ENCODE peak calls at places on chromosomes 3 and 15, in six cellular contexts. O is RWPE1, W is psoas muscle, D is cardiac muscle cell, H is A549, E is lower lobe of right lung. Z is an unnamed sample.
A peak's percentile ranks its signal among the peaks of the same experiment; 100 is the strongest.

GRCh38 chr15:89167267-89168176 is 53.9 kb downstream of the RLBP1 start:
- DNase-seq in W (peak; percentile 71), O (peak; percentile 81), H (peak; percentile 44), E (no peak), D (peak; percentile 53), Z (no peak)

GRCh38 chr3:162770556-162770955 is 1273.9 kb downstream of the OTOL1 start:
- DNase-seq in E (no peak), H (no peak), D (peak; percentile 53), O (no peak), W (no peak), Z (no peak)

GRCh38 chr15:100842756-100843730 is 36.6 kb upstream of the ALDH1A3 start:
- DNase-seq in O (no peak), E (no peak), H (no peak), W (no peak), D (peak; percentile 56), Z (no peak)

GRCh38 chr3:150253622-150254021 is 154.5 kb upstream of the TSC22D2 start:
- DNase-seq in W (no peak), D (no peak), O (no peak), E (no peak), H (no peak), Z (no peak)

GRCh38 chr3:168877899-168878298 is 782.2 kb upstream of the GOLIM4 start:
- DNase-seq in W (no peak), E (no peak), D (no peak), O (peak; percentile 42), H (no peak), Z (no peak)

GRCh38 chr15:79209116-79209515 is 73.4 kb upstream of the ANKRD34C start:
- DNase-seq in W (no peak), O (no peak), D (no peak), E (no peak), H (no peak), Z (no peak)

GRCh38 chr3:15797600-15798303 is at the start of gene ANKRD28:
- DNase-seq in O (peak; percentile 42), W (no peak), H (peak; percentile 89), E (no peak), D (peak; percentile 95), Z (no peak)

GRCh38 chr3:123194552-123194951 is 7.2 kb upstream of the SEC22A start:
- DNase-seq in D (peak; percentile 41), O (no peak), H (peak; percentile 54), E (no peak), W (no peak), Z (no peak)

GRCh38 chr3:81451611-81452010 is 309.8 kb downstream of the GBE1 start:
- DNase-seq in O (no peak), E (no peak), H (no peak), D (peak; percentile 72), W (no peak), Z (no peak)

GRCh38 chr3:18847583-18848197 is 300.6 kb upstream of the KCNH8 start:
- DNase-seq in W (no peak), O (peak; percentile 1), E (no peak), D (no peak), H (peak; percentile 22), Z (no peak)

GRCh38 chr3:125478321-125478720 is 41.7 kb downstream of the SNX4 start:
- DNase-seq in W (no peak), O (no peak), E (no peak), D (peak; percentile 69), H (no peak), Z (no peak)

GRCh38 chr3:59482001-59482400 is 432.2 kb upstream of the CFAP20DC start:
- DNase-seq in H (no peak), W (no peak), D (no peak), O (peak; percentile 13), E (no peak), Z (no peak)

GRCh38 chr3:143135150-143135549 is 15.6 kb downstream of the CHST2 start:
- DNase-seq in W (no peak), H (peak; percentile 10), O (peak; percentile 97), D (peak; percentile 95), E (no peak), Z (no peak)

GRCh38 chr3:9072667-9073009 is 109.4 kb upstream of the RAD18 start:
- DNase-seq in H (no peak), E (no peak), W (no peak), O (no peak), D (no peak), Z (no peak)

GRCh38 chr3:74561881-74562280 is 52.6 kb downstream of the CNTN3 start:
- DNase-seq in D (peak; percentile 9), O (no peak), E (no peak), W (no peak), H (no peak), Z (no peak)

GRCh38 chr15:85639752-85640381 is 154.9 kb downstream of the KLHL25 start:
- DNase-seq in H (no peak), D (peak; percentile 50), O (peak; percentile 24), W (no peak), E (no peak), Z (no peak)

GRCh38 chr15:91522609-91523332 is 330.7 kb upstream of the SLCO3A1 start:
- DNase-seq in W (no peak), D (peak; percentile 43), E (no peak), O (peak; percentile 29), H (peak; percentile 59), Z (no peak)

GRCh38 chr3:10744098-10744465 is 71.9 kb upstream of the SLC6A11 start:
- DNase-seq in O (no peak), W (no peak), E (no peak), H (peak; percentile 26), D (no peak), Z (no peak)

GRCh38 chr3:183392166-183393034 is 36.0 kb downstream of the MCF2L2 start:
- DNase-seq in O (no peak), E (no peak), H (no peak), D (no peak), W (no peak), Z (no peak)

GRCh38 chr3:127389415-127389814 is 101.6 kb upstream of the PRR20G start:
- DNase-seq in W (no peak), O (peak; percentile 37), E (no peak), D (no peak), H (no peak), Z (no peak)

GRCh38 chr3:106485202-106485601 is 616.4 kb upstream of the CBLB start:
- DNase-seq in W (no peak), E (no peak), D (no peak), O (no peak), H (no peak), Z (no peak)

GRCh38 chr3:28727321-28727720 is 378.7 kb upstream of the AZI2 start:
- DNase-seq in D (no peak), E (no peak), O (no peak), H (no peak), W (no peak), Z (no peak)

GRCh38 chr3:130345487-130346079 is at the start of gene COL6A5:
- DNase-seq in H (no peak), E (peak; percentile 41), D (peak; percentile 23), W (no peak), O (no peak), Z (no peak)

GRCh38 chr3:30290479-30290878 is 315.9 kb upstream of the TGFBR2 start:
- DNase-seq in D (no peak), W (no peak), E (peak; percentile 31), O (no peak), H (no peak), Z (no peak)

GRCh38 chr3:115330406-115330805 is 183.3 kb upstream of the ZBTB20 start:
- DNase-seq in D (peak; percentile 75), H (peak; percentile 5), W (no peak), O (no peak), E (no peak), Z (no peak)

GRCh38 chr3:133578548-133579191 is 5.2 kb downstream of the CDV3 start:
- DNase-seq in H (peak; percentile 75), W (no peak), E (no peak), D (peak; percentile 70), O (peak; percentile 42), Z (no peak)

GRCh38 chr3:84600703-84601225 is 358.0 kb upstream of the CADM2 start:
- DNase-seq in D (no peak), H (no peak), O (no peak), W (no peak), E (no peak), Z (no peak)

DNA sequence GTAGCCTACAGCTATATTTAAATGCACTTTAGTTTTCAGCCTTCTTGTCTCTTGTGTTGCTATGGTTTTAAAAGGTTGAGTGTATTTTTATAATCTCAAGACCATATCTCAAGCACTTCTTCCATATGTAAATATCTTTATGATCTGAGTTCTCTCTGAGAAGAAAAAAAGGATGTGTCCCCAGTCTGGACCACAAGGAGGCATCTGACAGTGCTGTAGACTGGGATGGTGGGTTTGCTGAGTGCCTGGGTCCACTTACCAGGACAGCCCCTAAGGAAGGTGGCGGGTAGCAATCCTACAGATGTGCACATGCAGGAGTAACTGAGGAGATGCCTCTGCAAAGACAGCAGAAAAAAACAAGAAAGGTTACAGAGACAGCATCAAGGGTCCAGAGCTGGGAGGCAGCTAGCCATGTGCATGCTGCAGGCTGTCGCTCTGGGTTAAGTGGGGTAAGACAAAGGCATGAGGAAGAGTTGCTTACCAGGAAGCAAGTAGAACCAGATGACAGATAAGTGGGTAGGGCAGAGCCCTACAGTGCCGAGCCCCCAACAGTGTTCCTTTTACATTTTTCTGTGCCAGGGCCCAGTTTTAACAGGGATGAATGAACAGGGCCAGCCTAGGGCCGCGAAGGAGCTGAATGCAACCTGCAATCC is 70.5 kb upstream of the SNRK start:
- DNase-seq in H (no peak), O (no peak), E (no peak), W (no peak), D (no peak), Z (no peak)
- TF ChIP-seq CTCF in H (no peak), O (no peak), E (peak; percentile 12), W (no peak), D (no peak), Z (no peak)

GRCh38 chr15:98884894-98885293 is 122.7 kb downstream of the PGPEP1L start:
- DNase-seq in W (peak; percentile 76), H (no peak), E (no peak), D (no peak), O (no peak), Z (no peak)
- H3K27ac ChIP-seq in W (peak overlapping the region; percentile 21), H (peak overlapping the region; percentile 97), E (no peak overlapping the region), D (no peak overlapping the region), O (peak overlapping the region; percentile 36), Z (no peak overlapping the region)

DNA sequence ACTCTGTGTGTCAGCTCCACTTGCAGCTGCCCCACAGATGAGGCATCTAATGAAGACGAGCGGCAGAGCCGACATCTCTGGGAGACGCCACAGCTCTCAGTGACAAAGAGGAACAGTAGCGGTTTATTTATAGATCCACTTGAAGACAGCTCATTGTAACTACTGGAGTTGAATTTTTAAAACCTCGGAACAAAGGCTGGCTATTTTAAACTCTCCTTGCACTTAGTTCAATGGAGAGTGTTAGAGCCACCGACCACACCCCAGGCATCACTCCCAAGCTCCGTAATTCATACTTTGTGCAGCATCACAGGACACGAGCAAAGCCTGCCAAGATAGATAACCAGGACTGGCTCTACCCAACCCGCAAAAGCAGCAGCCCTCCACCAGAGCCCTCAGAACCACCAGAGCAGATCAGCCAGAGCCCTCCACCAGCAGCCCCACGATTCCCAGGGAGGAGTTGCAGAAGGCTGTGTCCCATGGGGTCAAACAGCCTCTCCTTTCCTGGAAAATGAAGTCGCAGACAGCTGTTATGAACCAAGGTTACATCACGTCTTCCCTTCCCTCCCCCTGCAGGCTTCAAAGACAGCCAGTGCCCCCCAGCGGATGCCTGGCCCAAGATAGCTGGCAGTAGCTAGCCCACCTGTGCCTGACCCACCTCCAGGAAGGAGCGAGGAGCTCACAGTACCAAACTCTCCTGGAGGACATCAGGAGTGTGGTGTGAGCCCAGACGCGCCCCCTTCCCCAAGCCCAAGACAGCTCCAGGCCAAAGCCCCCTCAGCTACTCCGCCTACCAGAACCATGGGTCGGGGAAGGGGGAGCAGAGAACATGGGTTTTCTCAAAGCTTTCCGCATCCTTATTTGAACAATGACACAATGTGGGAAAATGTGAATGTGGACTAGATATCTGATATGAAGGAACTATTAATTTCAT is 45.7 kb downstream of the POC1A start:
- DNase-seq in D (peak; percentile 57), O (no peak), E (peak; percentile 23), H (no peak), W (peak; percentile 73), Z (no peak)
- TF ChIP-seq CTCF in D (peak; percentile 45), O (no peak), E (peak; percentile 24), H (no peak), W (peak; percentile 36), Z (no peak)

GRCh38 chr15:95558131-95558530 is 772.4 kb upstream of the NR2F2 start:
- DNase-seq in H (peak; percentile 69), D (peak; percentile 22), W (no peak), E (no peak), O (peak; percentile 18), Z (no peak)
- H3K27ac ChIP-seq in H (peak overlapping the region; percentile 58), D (no peak overlapping the region), W (no peak overlapping the region), E (no peak overlapping the region), O (no peak overlapping the region), Z (no peak overlapping the region)